ENCODE peak calls at places on chromosome 5, in seven cellular contexts. M is HCT116, Y is hepatocyte, P is Karpas-422, T is SK-N-SH, W is OCI-LY7, S is PC-3. A is an unnamed sample.

GRCh38 chr5:170503970-170504525 is at the start of gene KCNIP1:
- DNase-seq in S (no peak), Y (peak; percentile 65), T (peak; percentile 93), W (no peak), P (no peak), M (no peak), A (peak; percentile 79)

GRCh38 chr5:40547557-40547956 is 132.2 kb upstream of the PTGER4 start:
- DNase-seq in M (no peak), S (no peak), P (no peak), W (no peak), Y (no peak), T (no peak), A (no peak)

GRCh38 chr5:121688126-121688525 is 163.6 kb upstream of the FTMT start:
- DNase-seq in S (no peak), M (no peak), P (no peak), W (no peak), Y (no peak), T (no peak), A (no peak)

GRCh38 chr5:77560677-77561263 is 68.7 kb upstream of the WDR41 start:
- DNase-seq in S (peak; percentile 58), T (peak; percentile 40), P (peak; percentile 55), Y (peak; percentile 62), M (peak; percentile 38), W (peak; percentile 14), A (peak; percentile 79)

GRCh38 chr5:34013547-34013946 is 5.7 kb upstream of the AMACR start:
- DNase-seq in T (no peak), M (no peak), W (no peak), Y (no peak), P (no peak), S (no peak), A (no peak)

GRCh38 chr5:12023614-12024241 is 119.5 kb upstream of the CTNND2 start:
- DNase-seq in Y (peak; percentile 71), M (no peak), W (peak; percentile 42), P (peak; percentile 82), S (peak; percentile 93), T (peak; percentile 6), A (peak; percentile 79)

GRCh38 chr5:178625679-178626483 is 969 bp downstream of the CLK4 start:
- DNase-seq in M (no peak), T (peak; percentile 31), W (peak; percentile 43), P (peak; percentile 64), S (peak; percentile 32), Y (no peak), A (peak; percentile 24)

GRCh38 chr5:156971848-156972525 is 9.0 kb upstream of the TIMD4 start:
- DNase-seq in Y (no peak), T (no peak), W (no peak), S (peak; percentile 71), M (no peak), P (no peak), A (no peak)

GRCh38 chr5:53733853-53734252 is 173.4 kb downstream of the NDUFS4 start:
- DNase-seq in S (peak; percentile 6), W (no peak), Y (peak; percentile 13), P (no peak), M (peak; percentile 3), T (peak; percentile 0), A (peak; percentile 29)

GRCh38 chr5:151627650-151628049 is 36.5 kb upstream of the FAT2 start:
- DNase-seq in W (no peak), T (no peak), Y (no peak), P (no peak), M (no peak), S (no peak), A (no peak)

GRCh38 chr5:151631941-151632340 is 40.8 kb upstream of the FAT2 start:
- DNase-seq in Y (no peak), P (no peak), M (no peak), W (no peak), S (no peak), T (no peak), A (no peak)

GRCh38 chr5:151624486-151624885 is 33.4 kb upstream of the FAT2 start:
- DNase-seq in T (no peak), Y (no peak), P (no peak), M (no peak), W (no peak), S (no peak), A (no peak)

GRCh38 chr5:151630088-151630487 is 39.0 kb upstream of the FAT2 start:
- DNase-seq in W (no peak), M (no peak), S (no peak), T (no peak), P (no peak), Y (no peak), A (no peak)

DNA sequence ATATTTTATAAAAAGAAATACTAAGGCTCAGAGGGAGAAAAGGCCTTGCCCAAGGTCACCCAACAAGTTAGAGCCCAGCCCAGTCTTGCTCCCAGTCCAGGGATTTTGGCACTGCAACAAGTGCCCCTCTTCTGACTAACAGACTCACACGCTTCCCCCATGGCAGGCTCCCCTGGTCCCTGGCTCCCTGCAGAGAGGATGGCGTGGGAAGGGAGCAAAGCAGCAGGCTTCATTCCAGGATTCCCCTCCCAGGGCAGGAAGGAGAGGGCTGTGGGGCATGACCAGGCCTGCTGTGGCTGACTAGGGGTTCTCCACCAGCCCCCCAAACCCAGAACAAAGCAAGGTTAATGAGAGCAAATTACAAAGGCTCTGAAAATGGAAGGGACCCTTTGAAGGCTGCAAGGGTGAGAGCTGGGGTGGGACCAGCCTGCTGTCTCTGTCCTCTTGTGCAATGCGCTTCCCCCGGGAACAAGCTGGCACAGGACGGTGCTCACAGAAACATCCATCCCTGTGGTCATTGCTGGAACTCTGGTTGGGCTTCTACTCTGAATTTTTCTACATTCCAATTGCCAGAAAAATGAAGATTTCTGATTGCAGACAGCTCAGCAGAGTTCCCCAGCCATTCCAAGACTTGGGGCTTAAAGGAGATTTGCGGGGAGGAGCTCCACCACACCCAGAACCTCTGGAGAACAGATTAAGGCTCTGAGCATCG is 37.1 kb upstream of the FAT2 start:
- DNase-seq in P (no peak), M (no peak), Y (no peak), S (no peak), W (no peak), T (no peak), A (no peak)
- H3K9me2 ChIP-seq in P (no peaks in the 10 kb centered on the region), M (no peaks in the 10 kb centered on the region), Y (no peaks in the 10 kb centered on the region), S (no peaks in the 10 kb centered on the region), W (no peaks in the 10 kb centered on the region), T (no peaks in the 10 kb centered on the region), A (no peaks in the 10 kb centered on the region)

GRCh38 chr5:6744841-6745705 is 31.8 kb downstream of the TENT4A start:
- DNase-seq in Y (no peak), W (no peak), S (no peak), M (no peak), T (no peak), P (no peak), A (no peak)
- H3K9me2 ChIP-seq in Y (no peaks in the 10 kb centered on the region), W (no peaks in the 10 kb centered on the region), S (no peaks in the 10 kb centered on the region), M (no peaks in the 10 kb centered on the region), T (no peaks in the 10 kb centered on the region), P (no peaks in the 10 kb centered on the region), A (no peaks in the 10 kb centered on the region)

DNA sequence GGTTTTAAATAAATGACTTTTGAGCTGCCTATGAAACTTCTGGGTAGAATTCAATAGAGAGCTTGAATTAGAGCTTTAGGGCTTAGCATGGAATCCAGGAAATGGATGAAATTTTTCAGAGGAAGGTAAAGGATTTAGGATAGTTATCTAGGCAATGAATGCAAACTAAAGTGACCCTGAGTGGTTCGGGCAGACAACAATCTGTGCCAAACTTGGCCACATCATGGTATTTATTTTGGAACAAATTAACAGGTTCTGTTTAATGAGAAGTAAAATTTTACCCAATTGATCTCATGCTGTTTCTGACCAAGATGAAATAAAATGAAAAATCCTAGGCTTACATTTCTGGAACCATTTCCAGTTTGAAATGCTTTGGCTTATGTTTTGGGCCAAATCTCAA is 934.4 kb downstream of the MAT2B start:
- DNase-seq in M (no peak), T (no peak), Y (no peak), S (no peak), P (no peak), W (no peak), A (no peak)
- H3K9me2 ChIP-seq in M (no peaks in the 10 kb centered on the region), T (no peaks in the 10 kb centered on the region), Y (no peaks in the 10 kb centered on the region), S (no peaks in the 10 kb centered on the region), P (no peaks in the 10 kb centered on the region), W (no peaks in the 10 kb centered on the region), A (peaks cover 1% of the 10 kb centered on the region)

GRCh38 chr5:171901764-171902163 is 104.7 kb downstream of the FBXW11 start:
- DNase-seq in T (no peak), S (no peak), W (no peak), P (no peak), Y (no peak), M (no peak), A (no peak)
- H3K9me2 ChIP-seq in T (no peaks in the 10 kb centered on the region), S (no peaks in the 10 kb centered on the region), W (no peaks in the 10 kb centered on the region), P (no peaks in the 10 kb centered on the region), Y (no peaks in the 10 kb centered on the region), M (no peaks in the 10 kb centered on the region), A (no peaks in the 10 kb centered on the region)